ENCODE peak calls at places on chromosomes 7 and 10, in six cellular contexts. E, Z, A, D, S and U are unnamed samples.

GRCh38 chr7:134618756-134619530 is 27.7 kb upstream of the BPGM start:
- DNase-seq in A (no peak), E (no peak), Z (no peak), D (no peak), S (no peak), U (no peak)

GRCh38 chr7:91988213-91988612 is 47.6 kb downstream of the AKAP9 start:
- DNase-seq in D (no peak), E (no peak), Z (no peak), A (no peak), S (no peak), U (no peak)

GRCh38 chr7:76300210-76300731 is 2.2 kb upstream of the HSPB1 start:
- DNase-seq in Z (no peak), D (no peak), E (no peak), S (no peak), A (no peak), U (no peak)

GRCh38 chr7:37408241-37408884 is 40.3 kb downstream of the ELMO1 start:
- DNase-seq in S (no peak), D (no peak), Z (no peak), E (no peak), A (no peak), U (no peak)

GRCh38 chr7:132998763-132999162 is 83.1 kb downstream of the CHCHD3 start:
- DNase-seq in A (no peak), D (no peak), E (no peak), Z (no peak), S (no peak), U (no peak)

GRCh38 chr7:44380831-44381493 is 55.6 kb upstream of the CAMK2B start:
- DNase-seq in S (no peak), E (peak), Z (no peak), D (no peak), A (no peak), U (no peak)

GRCh38 chr10:35516102-35516670 is 89.0 kb upstream of the GJD4 start:
- DNase-seq in Z (no peak), E (no peak), A (no peak), D (no peak), S (no peak), U (no peak)

GRCh38 chr10:3782456-3783312 is 2.3 kb downstream of the KLF6 start:
- DNase-seq in Z (peak), S (peak), E (no peak), A (peak), D (no peak), U (no peak)

GRCh38 chr10:58813573-58813972 is 300.9 kb downstream of the BICC1 start:
- DNase-seq in D (no peak), A (no peak), E (no peak), Z (no peak), S (no peak), U (no peak)

GRCh38 chr7:150323682-150324365 is 479 bp upstream of the ACTR3C start:
- DNase-seq in E (no peak), A (no peak), Z (no peak), S (no peak), D (no peak), U (no peak)

GRCh38 chr10:60413306-60414012 is 23.8 kb upstream of the ANK3 start:
- DNase-seq in D (no peak), E (no peak), A (no peak), S (no peak), Z (no peak), U (no peak)

GRCh38 chr7:85186521-85187241 is at the start of gene SEMA3D:
- DNase-seq in E (peak), A (no peak), Z (peak), D (peak), S (no peak), U (no peak)

GRCh38 chr10:45420453-45421192 is 46.6 kb downstream of the ALOX5 start:
- DNase-seq in E (no peak), D (no peak), S (no peak), A (no peak), Z (no peak), U (peak)

GRCh38 chr10:119807960-119808697 is 64.5 kb downstream of the MCMBP start:
- DNase-seq in E (no peak), S (no peak), Z (no peak), A (no peak), D (no peak), U (peak)

GRCh38 chr7:142181966-142182365 is 70.4 kb downstream of the MGAM2 start:
- DNase-seq in Z (no peak), S (no peak), E (no peak), A (no peak), D (no peak), U (no peak)

GRCh38 chr7:89503281-89503680 is 651.0 kb upstream of the STEAP1 start:
- DNase-seq in D (no peak), A (no peak), E (no peak), S (no peak), Z (no peak), U (no peak)

GRCh38 chr7:117808273-117808868 is 64.9 kb downstream of the CTTNBP2 start:
- DNase-seq in Z (no peak), D (no peak), E (no peak), S (no peak), A (no peak), U (no peak)

GRCh38 chr7:136342221-136342620 is 365.1 kb upstream of the MTPN start:
- DNase-seq in E (no peak), S (no peak), D (no peak), Z (no peak), A (no peak), U (no peak)